ENCODE peak calls at places on chromosomes 6 and 20, in five cellular contexts. J is non-pigmented ciliary epithelial cell, F is endothelial cell, R is H54, C is dermis blood vessel endothelial cell. Y is an unnamed sample.

GRCh38 chr6:44558315-44559227 is 171.1 kb downstream of the CDC5L start:
- DNase-seq in J (no peak), F (no peak), R (no peak), C (peak), Y (no peak)

GRCh38 chr20:50408526-50409364 is 101.4 kb upstream of the PTPN1 start:
- DNase-seq in J (no peak), F (no peak), R (no peak), C (no peak), Y (no peak)

GRCh38 chr20:967796-968742 is 34.0 kb downstream of the RSPO4 start:
- DNase-seq in J (peak), F (no peak), R (no peak), C (peak), Y (no peak)

GRCh38 chr6:77105091-77105490 is 358.2 kb downstream of the HTR1B start:
- DNase-seq in J (no peak), F (no peak), R (no peak), C (no peak), Y (no peak)

GRCh38 chr6:16146527-16146955 is 17.7 kb downstream of the MYLIP start:
- DNase-seq in J (no peak), F (no peak), R (no peak), C (peak), Y (no peak)

GRCh38 chr20:18166241-18166881 is 28.7 kb downstream of the KAT14 start:
- DNase-seq in J (no peak), F (no peak), R (no peak), C (no peak), Y (no peak)

GRCh38 chr6:20900396-20901160 is 366.3 kb downstream of the CDKAL1 start:
- DNase-seq in J (no peak), F (no peak), R (no peak), C (no peak), Y (no peak)

GRCh38 chr6:12313992-12314589 is 23.9 kb downstream of the EDN1 start:
- DNase-seq in J (no peak), F (no peak), R (no peak), C (peak), Y (no peak)

GRCh38 chr6:128511518-128511917 is 8.9 kb downstream of the PTPRK start:
- DNase-seq in J (no peak), F (no peak), R (no peak), C (no peak), Y (no peak)

GRCh38 chr20:21105429-21106170 is 558 bp downstream of the LINC00237 start:
- DNase-seq in J (no peak), F (no peak), R (no peak), C (no peak), Y (no peak)

GRCh38 chr20:3071610-3072529 is at the start of gene OXT:
- DNase-seq in J (no peak), F (no peak), R (no peak), C (peak), Y (no peak)

GRCh38 chr6:158818008-158818579 is 1.1 kb downstream of the EZR start:
- DNase-seq in J (no peak), F (peak), R (peak), C (peak), Y (peak)

GRCh38 chr6:159832941-159833340 is 32.9 kb downstream of the PNLDC1 start:
- DNase-seq in J (no peak), F (no peak), R (no peak), C (no peak), Y (no peak)

GRCh38 chr6:39020136-39020535 is 28.4 kb upstream of the GLP1R start:
- DNase-seq in J (no peak), F (no peak), R (no peak), C (no peak), Y (no peak)

GRCh38 chr6:26250806-26251075 is 114.3 kb upstream of the BTN3A2 start:
- DNase-seq in J (no peak), F (no peak), R (no peak), C (peak), Y (no peak)

GRCh38 chr6:106470316-106470715 is 109.8 kb downstream of the CRYBG1 start:
- DNase-seq in J (no peak), F (no peak), R (no peak), C (no peak), Y (no peak)

GRCh38 chr6:153849072-153849759 is 189.8 kb upstream of the OPRM1 start:
- DNase-seq in J (no peak), F (no peak), R (no peak), C (no peak), Y (no peak)

GRCh38 chr6:102300350-102300749 is 906.8 kb downstream of the GRIK2 start:
- DNase-seq in J (no peak), F (no peak), R (no peak), C (no peak), Y (no peak)

GRCh38 chr20:59850018-59850641 is 83.3 kb downstream of the SYCP2 start:
- DNase-seq in J (no peak), F (no peak), R (no peak), C (peak), Y (no peak)

GRCh38 chr20:63522091-63522868 is 1.7 kb downstream of the PPDPF start:
- DNase-seq in J (no peak), F (no peak), R (no peak), C (no peak), Y (peak)

GRCh38 chr6:154500769-154501171 is 9.7 kb downstream of the CNKSR3 start:
- DNase-seq in J (no peak), F (no peak), R (no peak), C (peak), Y (no peak)

GRCh38 chr20:24470031-24470781 is 777 bp downstream of the SYNDIG1 start:
- DNase-seq in J (no peak), F (peak), R (no peak), C (no peak), Y (no peak)

GRCh38 chr6:147906361-147906760 is 397.9 kb downstream of the SAMD5 start:
- DNase-seq in J (no peak), F (no peak), R (no peak), C (no peak), Y (peak)

GRCh38 chr6:46973029-46973428 is 51.3 kb upstream of the ADGRF5 start:
- DNase-seq in J (no peak), F (no peak), R (no peak), C (no peak), Y (no peak)

GRCh38 chr6:111248789-111249188 is 161.5 kb downstream of the SLC16A10 start:
- DNase-seq in J (no peak), F (no peak), R (no peak), C (no peak), Y (no peak)

GRCh38 chr6:156943816-156944215 is 166.6 kb downstream of the ARID1B start:
- DNase-seq in J (no peak), F (no peak), R (no peak), C (no peak), Y (no peak)

GRCh38 chr6:81929828-81930227 is 177.3 kb upstream of the TENT5A start:
- DNase-seq in J (no peak), F (no peak), R (no peak), C (no peak), Y (no peak)

GRCh38 chr6:13454286-13455221 is 32.8 kb downstream of the GFOD1 start:
- DNase-seq in J (no peak), F (no peak), R (no peak), C (peak), Y (no peak)

GRCh38 chr20:14925286-14925685 is 587.9 kb upstream of the FLRT3 start:
- DNase-seq in J (no peak), F (no peak), R (no peak), C (peak), Y (no peak)

GRCh38 chr6:52352239-52353008 is 9.5 kb upstream of the PAQR8 start:
- DNase-seq in J (peak), F (no peak), R (peak), C (peak), Y (peak)

GRCh38 chr20:38730989-38731737 is 6.9 kb downstream of the SLC32A1 start:
- DNase-seq in J (no peak), F (peak), R (peak), C (peak), Y (peak)

GRCh38 chr6:90003069-90003800 is 109.0 kb downstream of the GJA10 start:
- DNase-seq in J (no peak), F (no peak), R (no peak), C (no peak), Y (no peak)

GRCh38 chr20:53621482-53622246 is 28.0 kb upstream of the ZNF217 start:
- DNase-seq in J (peak), F (no peak), R (peak), C (peak), Y (no peak)

GRCh38 chr6:31777667-31778050 is 531 bp upstream of the VWA7 start:
- DNase-seq in J (no peak), F (no peak), R (no peak), C (no peak), Y (no peak)

GRCh38 chr6:2021713-2022125 is 223.7 kb downstream of the GMDS start:
- DNase-seq in J (no peak), F (no peak), R (no peak), C (peak), Y (no peak)

GRCh38 chr6:5361371-5361770 is 100.1 kb downstream of the FARS2 start:
- DNase-seq in J (no peak), F (no peak), R (no peak), C (peak), Y (no peak)

GRCh38 chr6:162899148-162899547 is 171.4 kb downstream of the PACRG start:
- DNase-seq in J (no peak), F (no peak), R (no peak), C (no peak), Y (no peak)

GRCh38 chr20:16528078-16528477 is 45.2 kb downstream of the KIF16B start:
- DNase-seq in J (peak), F (no peak), R (peak), C (peak), Y (no peak)

Y was measured in 8988T.